ENCODE peak calls at places on chromosomes 11 and 22, in seven cellular contexts. G, J, E, V, Y, S and D are unnamed samples. For H3K9me3, the result is how much of the 10 kb centered on the place peaks cover.

GRCh38 chr22:29031236-29031982 is 30.2 kb downstream of the C22orf31 start:
- DNase-seq in G (peak), J (peak), E (peak), V (no peak), Y (no peak), S (no peak), D (no peak)

GRCh38 chr11:30107899-30108298 is 91.1 kb upstream of the KCNA4 start:
- DNase-seq in G (peak), J (no peak), E (no peak), V (no peak), Y (no peak), S (no peak), D (no peak)

GRCh38 chr22:41968601-41969000 is 642 bp upstream of the SEPTIN3 start:
- DNase-seq in G (peak), J (peak), E (peak), V (no peak), Y (no peak), S (no peak), D (no peak)

GRCh38 chr11:88301478-88302140 is 35.9 kb downstream of the CTSC start:
- DNase-seq in G (peak), J (no peak), E (no peak), V (no peak), Y (no peak), S (no peak), D (no peak)

GRCh38 chr11:22703561-22703960 is 37.1 kb downstream of the GAS2 start:
- DNase-seq in G (peak), J (no peak), E (no peak), V (no peak), Y (no peak), S (no peak), D (no peak)

GRCh38 chr11:72014761-72015320 is 16.1 kb downstream of the IL18BP start:
- DNase-seq in G (no peak), J (no peak), E (no peak), V (no peak), Y (peak), S (no peak), D (no peak)

GRCh38 chr11:105296806-105297205 is 157.2 kb upstream of the CARD18 start:
- DNase-seq in G (no peak), J (no peak), E (no peak), V (no peak), Y (no peak), S (no peak), D (no peak)

GRCh38 chr11:14029971-14030531 is 67.5 kb downstream of the SPON1 start:
- DNase-seq in G (peak), J (no peak), E (peak), V (no peak), Y (peak), S (no peak), D (no peak)

GRCh38 chr11:371051-371450 is 1.8 kb downstream of the B4GALNT4 start:
- DNase-seq in G (no peak), J (peak), E (peak), V (no peak), Y (no peak), S (no peak), D (no peak)

GRCh38 chr11:87007938-87008337 is 29.8 kb upstream of the TMEM135 start:
- DNase-seq in G (peak), J (no peak), E (no peak), V (no peak), Y (no peak), S (no peak), D (no peak)

GRCh38 chr22:20000246-20001081 is 16.2 kb downstream of the ARVCF start:
- DNase-seq in G (no peak), J (peak), E (peak), V (peak), Y (no peak), S (no peak), D (no peak)

GRCh38 chr11:83070878-83071640 is 638 bp downstream of the RAB30 start:
- DNase-seq in G (peak), J (peak), E (peak), V (peak), Y (peak), S (peak), D (no peak)

GRCh38 chr11:47270331-47271271 is 668 bp downstream of the MADD start:
- DNase-seq in G (peak), J (peak), E (peak), V (peak), Y (no peak), S (peak), D (peak)

GRCh38 chr22:27348634-27349033 is 452.9 kb downstream of the MN1 start:
- DNase-seq in G (peak), J (no peak), E (no peak), V (no peak), Y (no peak), S (no peak), D (no peak)

GRCh38 chr22:38435010-38435409 is 20.0 kb downstream of the KCNJ4 start:
- DNase-seq in G (no peak), J (no peak), E (no peak), V (no peak), Y (no peak), S (no peak), D (no peak)

DNA sequence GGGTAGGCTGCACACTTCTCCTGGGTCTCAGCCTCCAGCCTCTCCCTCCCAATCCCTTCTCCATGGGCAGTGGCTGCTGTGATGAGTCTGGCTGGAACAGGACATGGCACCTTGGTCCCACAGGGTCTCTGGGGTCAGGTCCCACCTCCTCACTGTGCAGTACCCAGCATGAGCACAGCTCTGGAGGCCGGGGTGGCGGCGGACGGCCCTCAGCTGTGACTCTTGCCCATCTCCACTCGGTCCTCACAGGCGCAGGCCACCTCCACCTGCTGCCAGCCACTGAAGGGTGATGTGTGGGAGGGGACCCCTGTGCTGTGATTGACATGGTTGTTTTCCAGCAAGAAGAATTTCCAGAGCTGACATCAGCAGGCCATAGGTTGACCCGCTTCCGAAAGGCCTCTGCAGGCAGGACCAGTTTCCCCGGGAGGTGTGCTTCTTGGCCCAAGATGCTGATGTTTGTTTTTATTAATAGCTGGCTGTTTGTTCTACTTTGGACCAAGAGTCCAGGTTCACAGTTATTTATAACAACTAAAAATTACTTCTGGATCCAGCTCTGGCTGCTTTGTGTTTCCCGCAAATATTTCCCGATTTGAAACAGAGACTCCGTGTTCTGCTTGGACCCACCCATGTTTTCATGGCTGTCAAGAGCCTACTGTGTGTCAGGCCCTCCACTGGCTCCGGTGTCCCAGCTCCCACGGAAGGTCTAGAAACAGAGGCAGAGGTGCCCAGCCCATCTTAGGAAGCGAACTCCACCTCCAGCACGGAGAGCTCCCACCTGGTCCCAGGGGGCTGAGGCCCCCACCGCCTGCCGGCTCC is 45.7 kb downstream of the SCUBE1 start:
- DNase-seq in G (no peak), J (no peak), E (no peak), V (no peak), Y (no peak), S (no peak), D (no peak)
- H3K9me3 ChIP-seq in G (under half), J (under half), E (under half), V (under half), Y (under half), S (under half), D (under half)

GRCh38 chr22:40416636-40417035 is 46.2 kb downstream of the SGSM3 start:
- DNase-seq in G (no peak), J (no peak), E (no peak), V (peak), Y (no peak), S (no peak), D (no peak)
- H3K9me3 ChIP-seq in G (under half), J (under half), E (under half), V (under half), Y (under half), S (under half), D (under half)

DNA sequence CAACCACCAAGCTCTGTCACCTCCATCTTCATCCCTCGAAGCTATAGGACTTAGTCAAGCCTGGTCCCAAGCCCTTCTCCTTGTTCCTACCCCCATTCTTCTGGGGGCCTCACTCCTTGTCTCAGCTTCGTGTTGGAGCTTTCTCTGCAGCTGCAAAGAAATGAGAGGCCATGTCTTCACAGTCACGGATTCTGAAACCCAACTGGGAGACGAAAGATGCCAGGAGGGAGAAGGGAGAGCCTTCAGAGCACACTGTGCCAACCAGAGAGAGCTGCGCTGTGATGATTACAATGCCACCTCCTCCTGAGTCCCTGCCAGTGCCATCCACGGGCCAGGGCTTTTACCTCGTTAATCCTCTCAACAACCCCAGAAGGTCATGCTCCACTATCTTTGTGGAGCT is 469.3 kb downstream of the TBC1D22A start:
- DNase-seq in G (no peak), J (no peak), E (no peak), V (no peak), Y (no peak), S (no peak), D (no peak)
- H3K9me3 ChIP-seq in G (under half), J (under half), E (under half), V (under half), Y (under half), S (under half), D (under half)

DNA sequence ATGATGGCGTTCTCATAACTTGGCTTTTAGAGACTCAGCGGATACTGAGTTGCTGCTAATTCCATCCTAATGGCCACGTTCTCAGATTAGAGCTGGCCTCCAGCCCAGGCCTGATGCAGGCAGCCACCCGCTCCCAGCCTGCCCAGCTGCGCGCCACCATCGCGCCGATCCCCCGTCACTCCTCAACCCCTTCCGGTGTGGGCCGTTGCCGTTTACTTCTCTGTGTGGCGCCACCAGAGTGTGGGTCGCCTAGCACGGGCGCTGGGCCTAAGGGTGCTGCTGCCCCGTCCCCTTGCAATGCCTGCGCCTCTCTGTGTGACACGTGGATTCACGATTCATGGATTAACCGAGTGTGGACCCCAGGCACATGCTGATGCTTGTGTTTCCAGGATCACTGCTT is 1116.0 kb downstream of the BRD1 start:
- DNase-seq in G (no peak), J (no peak), E (peak), V (peak), Y (no peak), S (no peak), D (no peak)
- H3K9me3 ChIP-seq in G (under half), J (under half), E (under half), V (under half), Y (under half), S (under half), D (under half)

GRCh38 chr11:114623720-114624119 is 28.1 kb upstream of the NXPE4 start:
- DNase-seq in G (no peak), J (no peak), E (no peak), V (no peak), Y (no peak), S (no peak), D (no peak)
- H3K9me3 ChIP-seq in G (under half), J (under half), E (under half), V (under half), Y (under half), S (under half), D (under half)